ENCODE peak calls at places on chromosome 1, in seven cellular contexts. G is GM12865, V is fibroblast of pulmonary artery, C is heart left ventricle, U is pancreas, Y is Panc1, N is kidney epithelial cell. L is an unnamed sample.
A peak's percentile ranks its signal among the peaks of the same experiment; 100 is the strongest.

GRCh38 chr1:182885591-182885990 is 46.4 kb downstream of the DHX9 start:
- DNase-seq in G (no peak), U (no peak), Y (no peak), V (no peak), C (no peak), N (no peak), L (no peak)

GRCh38 chr1:165905853-165906252 is 78.4 kb downstream of the UCK2 start:
- DNase-seq in C (no peak), Y (no peak), V (no peak), N (no peak), U (no peak), G (no peak), L (no peak)

GRCh38 chr1:9275567-9276034 is 17.1 kb upstream of the SPSB1 start:
- DNase-seq in Y (peak; percentile 85), N (peak; percentile 79), G (peak; percentile 92), V (no peak), U (no peak), C (no peak), L (peak; percentile 81)

GRCh38 chr1:178388398-178389161 is 108.2 kb downstream of the CLEC20A start:
- DNase-seq in U (no peak), C (no peak), G (no peak), Y (no peak), N (no peak), V (peak; percentile 38), L (no peak)

GRCh38 chr1:88145752-88146151 is 538.3 kb upstream of the PKN2 start:
- DNase-seq in C (no peak), U (no peak), G (no peak), N (no peak), Y (no peak), V (no peak), L (no peak)

GRCh38 chr1:231318015-231318355 is 19.7 kb downstream of the EXOC8 start:
- DNase-seq in C (no peak), N (no peak), V (no peak), U (no peak), Y (no peak), G (no peak), L (no peak)

GRCh38 chr1:96424882-96425281 is 296.7 kb upstream of the PTBP2 start:
- DNase-seq in N (no peak), V (no peak), Y (no peak), G (no peak), U (no peak), C (no peak), L (no peak)

GRCh38 chr1:94011709-94012590 is 102.7 kb upstream of the GCLM start:
- DNase-seq in V (no peak), Y (no peak), U (no peak), G (no peak), C (no peak), N (no peak), L (no peak)

GRCh38 chr1:47232187-47232874 is at the start of gene TAL1:
- DNase-seq in N (no peak), Y (no peak), V (no peak), C (no peak), G (no peak), U (no peak), L (no peak)

GRCh38 chr1:216310776-216311175 is 112.5 kb downstream of the USH2A start:
- DNase-seq in Y (no peak), C (no peak), G (peak; percentile 33), U (no peak), N (no peak), V (peak; percentile 65), L (peak; percentile 75)
- TF ChIP-seq CTCF in Y (peak; percentile 47), C (peak; percentile 51), G (peak; percentile 56), U (peak; percentile 21), N (peak; percentile 67), V (peak; percentile 67), L (peak; percentile 95)

GRCh38 chr1:54867717-54868057 is 19.3 kb downstream of the DHCR24 start:
- DNase-seq in N (no peak), U (no peak), V (no peak), G (no peak), C (no peak), Y (no peak), L (no peak)
- TF ChIP-seq CTCF in N (no peak), U (no peak), V (no peak), G (no peak), C (no peak), Y (no peak), L (no peak)

GRCh38 chr1:226438007-226438406 is 30.1 kb upstream of the PARP1 start:
- DNase-seq in N (no peak), U (no peak), Y (no peak), G (no peak), C (no peak), V (peak; percentile 23), L (peak; percentile 71)
- TF ChIP-seq CTCF in N (no peak), U (no peak), Y (no peak), G (peak; percentile 14), C (no peak), V (peak; percentile 28), L (peak; percentile 28)

GRCh38 chr1:89149229-89149628 is 23.3 kb upstream of the GBP2 start:
- DNase-seq in V (peak; percentile 43), N (no peak), Y (no peak), U (peak; percentile 19), C (peak; percentile 24), G (no peak), L (no peak)
- TF ChIP-seq CTCF in V (peak; percentile 37), N (no peak), Y (peak; percentile 12), U (no peak), C (peak; percentile 27), G (no peak), L (no peak)

DNA sequence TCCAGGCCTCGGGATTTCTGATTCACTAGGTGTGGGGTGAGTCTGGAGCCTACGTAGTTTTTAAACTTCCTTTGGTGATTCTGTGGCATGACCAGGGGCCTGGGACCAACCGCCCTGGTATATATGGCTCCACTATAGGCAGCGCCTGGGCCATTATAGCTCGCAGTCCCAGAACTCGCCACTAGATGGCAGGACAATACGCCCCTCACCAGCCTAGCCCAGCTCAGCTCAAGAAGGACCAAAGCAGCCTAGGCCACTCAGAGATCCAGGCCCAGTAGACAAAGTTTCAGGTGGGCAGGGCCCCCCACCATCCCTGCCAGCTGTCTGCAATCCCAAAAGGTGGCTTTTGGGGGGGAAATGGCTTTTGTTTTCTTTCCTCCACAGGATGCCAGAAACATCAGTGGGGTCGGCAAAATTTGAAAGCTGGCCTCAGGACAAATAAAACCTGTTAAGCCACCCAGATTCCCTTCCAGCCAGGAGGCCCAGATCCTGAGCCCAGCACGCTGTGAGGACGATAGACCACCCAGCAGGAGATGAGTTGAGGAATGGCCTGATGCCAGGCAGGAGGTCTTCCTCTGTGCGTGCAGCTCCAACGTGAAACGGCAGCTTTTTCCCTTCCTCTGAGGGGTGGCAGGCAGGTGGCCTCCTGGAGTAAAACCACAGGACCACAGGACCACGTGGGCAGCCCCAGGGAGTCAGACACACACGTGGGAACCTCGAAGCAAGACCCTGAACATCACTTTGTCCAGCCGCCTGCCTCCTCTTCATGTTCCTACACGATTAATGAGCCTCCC is 24.8 kb upstream of the TMEM51 start:
- DNase-seq in G (peak; percentile 76), Y (peak; percentile 60), U (peak; percentile 62), C (peak; percentile 67), V (peak; percentile 76), N (no peak), L (peak; percentile 74)
- TF ChIP-seq CTCF in G (peak; percentile 89), Y (peak; percentile 94), U (peak; percentile 93), C (peak; percentile 91), V (peak; percentile 91), N (peak; percentile 94), L (peak; percentile 86)

DNA sequence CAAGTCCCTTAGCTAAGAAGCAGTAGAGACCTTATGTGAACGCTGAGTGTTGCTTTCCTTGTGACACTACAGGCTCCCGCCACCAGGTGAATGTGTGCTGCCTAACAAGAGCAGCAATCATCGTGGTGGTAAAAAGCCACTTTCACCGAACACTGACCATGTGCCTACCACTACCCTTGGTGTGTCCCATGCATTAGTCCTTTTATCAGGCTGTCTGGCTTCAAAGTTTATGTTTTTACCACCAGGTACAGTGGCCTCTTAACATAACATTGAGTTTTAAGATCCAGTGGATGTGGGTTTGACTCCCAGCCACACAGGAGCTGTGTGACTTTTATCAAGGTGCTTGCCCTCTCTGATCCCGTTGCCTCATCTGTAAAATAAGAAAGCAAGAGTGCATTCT is 1.7 kb downstream of the C1QB start:
- DNase-seq in N (no peak), U (no peak), G (no peak), Y (no peak), C (no peak), V (no peak), L (no peak)
- TF ChIP-seq CTCF in N (peak; percentile 8), U (no peak), G (peak; percentile 6), Y (no peak), C (no peak), V (no peak), L (no peak)